ENCODE peak calls at places on chromosomes 4 and X, in eight cellular contexts. G is activated CD4-positive, alpha-beta T cell treated with anti-CD3 and anti-CD28 coated beads for 1 hour; W is glomerular endothelial cell; D is mesothelial cell of epicardium; X is left colon; P is GM19239; C is Right ventricle myocardium inferior; R is activated naive CD8-positive, alpha-beta T cell treated with anti-CD3 and anti-CD28 coated beads, Interleukin-2, amount 50 U/mL, for 16 hours. F is an unnamed sample.

GRCh38 chr4:153318696-153319320 is 25.7 kb upstream of the MND1 start:
- DNase-seq in G (no peak), W (no peak), D (no peak), X (no peak), P (peak), C (no peak), R (no peak), F (peak)

GRCh38 chr4:77599378-77599777 is 6.2 kb upstream of the CXCL13 start:
- DNase-seq in G (no peak), W (no peak), D (no peak), X (no peak), P (no peak), C (no peak), R (no peak), F (peak)

GRCh38 chrX:81316163-81316562 is 114.3 kb downstream of the SH3BGRL start:
- DNase-seq in G (no peak), W (no peak), D (no peak), X (no peak), P (no peak), C (no peak), R (no peak), F (peak)

GRCh38 chrX:77436682-77437081 is 10.5 kb upstream of the FGF16 start:
- DNase-seq in G (no peak), W (no peak), D (no peak), X (no peak), P (no peak), C (no peak), R (no peak), F (peak)

GRCh38 chrX:37905436-37906147 is 58.2 kb upstream of the DYNLT3 start:
- DNase-seq in G (no peak), W (no peak), D (peak), X (no peak), P (no peak), C (no peak), R (no peak), F (peak)

GRCh38 chrX:119507206-119507605 is 39.0 kb downstream of the SLC25A5 start:
- DNase-seq in G (no peak), W (no peak), D (no peak), X (no peak), P (no peak), C (no peak), R (no peak), F (no peak)

GRCh38 chr4:61583696-61584095 is 383.6 kb downstream of the ADGRL3 start:
- DNase-seq in G (no peak), W (no peak), D (no peak), X (no peak), P (no peak), C (no peak), R (no peak), F (peak)

GRCh38 chrX:618761-619450 is 11.7 kb upstream of the SHOX start:
- DNase-seq in G (no peak), W (no peak), D (peak), X (no peak), P (no peak), C (no peak), R (no peak), F (no peak)

GRCh38 chrX:119552508-119552907 is 12.7 kb downstream of the STEEP1 start:
- DNase-seq in G (no peak), W (no peak), D (no peak), X (no peak), P (no peak), C (no peak), R (no peak), F (no peak)

GRCh38 chrX:24839331-24839730 is 145.6 kb downstream of the POLA1 start:
- DNase-seq in G (no peak), W (no peak), D (no peak), X (no peak), P (no peak), C (no peak), R (no peak), F (no peak)

GRCh38 chr4:129862461-129862860 is 766.5 kb downstream of the C4orf33 start:
- DNase-seq in G (no peak), W (no peak), D (no peak), X (no peak), P (no peak), C (no peak), R (no peak), F (no peak)

GRCh38 chr4:101292901-101293300 is 54.4 kb downstream of the PPP3CA start:
- DNase-seq in G (no peak), W (no peak), D (no peak), X (no peak), P (no peak), C (no peak), R (no peak), F (no peak)

GRCh38 chrX:116726806-116727205 is 264.0 kb upstream of the CT83 start:
- DNase-seq in G (no peak), W (no peak), D (no peak), X (no peak), P (no peak), C (no peak), R (no peak), F (no peak)

GRCh38 chr4:40722576-40723161 is 27.1 kb upstream of the NSUN7 start:
- DNase-seq in G (no peak), W (no peak), D (no peak), X (peak), P (peak), C (no peak), R (no peak), F (peak)

GRCh38 chr4:150906987-150907633 is 108.0 kb downstream of the LRBA start:
- DNase-seq in G (no peak), W (no peak), D (no peak), X (no peak), P (no peak), C (no peak), R (no peak), F (no peak)

GRCh38 chr4:87679449-87680169 is 29.5 kb downstream of the DMP1 start:
- DNase-seq in G (no peak), W (no peak), D (peak), X (no peak), P (peak), C (no peak), R (no peak), F (peak)

GRCh38 chr4:101076032-101076431 is 271.3 kb downstream of the PPP3CA start:
- DNase-seq in G (no peak), W (no peak), D (no peak), X (no peak), P (no peak), C (no peak), R (no peak), F (no peak)

GRCh38 chr4:108786351-108786750 is 23.5 kb upstream of the ETNPPL start:
- DNase-seq in G (no peak), W (no peak), D (no peak), X (no peak), P (no peak), C (no peak), R (no peak), F (no peak)

GRCh38 chr4:80182237-80182866 is 15.0 kb upstream of the PRDM8 start:
- DNase-seq in G (no peak), W (no peak), D (no peak), X (no peak), P (no peak), C (no peak), R (no peak), F (peak)